ENCODE peak calls at places on chromosomes 11 and 22, in six cellular contexts. One of them, this sample, is unnamed.
A peak's percentile ranks its signal among the peaks of the same experiment; 100 is the strongest.

GRCh38 chr11:86469491-86470388 is 95.1 kb downstream of the CCDC81 start:
- DNase-seq in NCI-H774: no peak
- DNase-seq in hypothalamus: no peak
- DNase-seq in Panc1: no peak
- DNase-seq in hepatic stellate cell: peak; percentile 37
- DNase-seq in fibroblast of lung: no peak
- DNase-seq in this sample: no peak

GRCh38 chr22:37275622-37276021 is 6.7 kb upstream of the CYTH4 start:
- DNase-seq in Panc1: no peak
- DNase-seq in fibroblast of lung: no peak
- DNase-seq in hypothalamus: no peak
- DNase-seq in NCI-H774: no peak
- DNase-seq in hepatic stellate cell: no peak
- DNase-seq in this sample: no peak

GRCh38 chr22:40377931-40378330 is 7.5 kb downstream of the SGSM3 start:
- DNase-seq in fibroblast of lung: no peak
- DNase-seq in hepatic stellate cell: no peak
- DNase-seq in hypothalamus: no peak
- DNase-seq in Panc1: no peak
- DNase-seq in NCI-H774: no peak
- DNase-seq in this sample: no peak

GRCh38 chr11:121711900-121712424 is 259.2 kb upstream of the SORL1-AS1 start:
- DNase-seq in hepatic stellate cell: no peak
- DNase-seq in Panc1: no peak
- DNase-seq in NCI-H774: no peak
- DNase-seq in fibroblast of lung: no peak
- DNase-seq in hypothalamus: no peak
- DNase-seq in this sample: no peak

GRCh38 chr11:27696961-27697360 is 3.3 kb downstream of the BDNF start:
- DNase-seq in hypothalamus: no peak
- DNase-seq in NCI-H774: no peak
- DNase-seq in Panc1: no peak
- DNase-seq in hepatic stellate cell: no peak
- DNase-seq in fibroblast of lung: peak; percentile 31
- DNase-seq in this sample: no peak

GRCh38 chr11:55658031-55658573 is 3.9 kb upstream of the OR4C6 start:
- DNase-seq in Panc1: no peak
- DNase-seq in hypothalamus: no peak
- DNase-seq in hepatic stellate cell: no peak
- DNase-seq in NCI-H774: no peak
- DNase-seq in fibroblast of lung: no peak
- DNase-seq in this sample: no peak

GRCh38 chr22:39490135-39490798 is 11.8 kb upstream of the MIEF1 start:
- DNase-seq in fibroblast of lung: peak; percentile 72
- DNase-seq in NCI-H774: peak; percentile 48
- DNase-seq in hepatic stellate cell: peak; percentile 91
- DNase-seq in Panc1: no peak
- DNase-seq in hypothalamus: peak; percentile 69
- DNase-seq in this sample: no peak

GRCh38 chr11:56905936-56906335 is 82.8 kb upstream of the OR5AK2 start:
- DNase-seq in Panc1: no peak
- DNase-seq in NCI-H774: no peak
- DNase-seq in hypothalamus: no peak
- DNase-seq in hepatic stellate cell: no peak
- DNase-seq in fibroblast of lung: no peak
- DNase-seq in this sample: no peak

GRCh38 chr22:20490941-20491307 is 4.7 kb downstream of the KLHL22 start:
- DNase-seq in Panc1: no peak
- DNase-seq in NCI-H774: no peak
- DNase-seq in fibroblast of lung: no peak
- DNase-seq in hypothalamus: no peak
- DNase-seq in hepatic stellate cell: no peak
- DNase-seq in this sample: no peak

GRCh38 chr11:60924110-60924905 is at the start of gene TMEM132A:
- DNase-seq in NCI-H774: peak; percentile 13
- DNase-seq in fibroblast of lung: peak; percentile 61
- DNase-seq in Panc1: no peak
- DNase-seq in hepatic stellate cell: peak; percentile 96
- DNase-seq in hypothalamus: peak; percentile 69
- DNase-seq in this sample: no peak

GRCh38 chr11:122979103-122979814 is 2.4 kb downstream of the BSX start:
- DNase-seq in hepatic stellate cell: no peak
- DNase-seq in NCI-H774: no peak
- DNase-seq in hypothalamus: no peak
- DNase-seq in fibroblast of lung: no peak
- DNase-seq in Panc1: no peak
- DNase-seq in this sample: no peak

This sample was measured in foreskin melanocyte.